ENCODE peak calls at places on chromosomes 11 and 22, in eight cellular contexts. M is PC-9, Y is mammary epithelial cell, A is MM.1S, Z is H1, U is PC-3, B is fibroblast of lung, E is neural progenitor cell. R is an unnamed sample.

GRCh38 chr11:94635072-94635471 is 67.9 kb downstream of the PIWIL4 start:
- DNase-seq in Y (no peak), M (peak), E (no peak), B (no peak), U (no peak), A (no peak), Z (no peak), R (no peak)

GRCh38 chr11:98564881-98565280 is 455.9 kb upstream of the CNTN5 start:
- DNase-seq in U (no peak), Z (no peak), M (no peak), E (no peak), A (no peak), B (no peak), Y (no peak), R (no peak)

GRCh38 chr11:67632175-67632981 is 2.6 kb upstream of the NUDT8 start:
- DNase-seq in Y (no peak), U (peak), E (no peak), Z (no peak), A (no peak), B (no peak), M (no peak), R (no peak)

GRCh38 chr22:38040953-38041759 is 16.0 kb upstream of the PICK1 start:
- DNase-seq in Z (no peak), B (no peak), Y (no peak), U (no peak), A (no peak), E (no peak), M (no peak), R (no peak)

GRCh38 chr11:126317681-126318641 is 14.1 kb downstream of the DCPS start:
- DNase-seq in M (no peak), E (no peak), U (no peak), B (peak), A (peak), Y (peak), Z (no peak), R (no peak)

GRCh38 chr11:19711911-19712280 is 741 bp upstream of the NAV2 start:
- DNase-seq in Y (peak), M (no peak), B (no peak), E (peak), A (peak), Z (no peak), U (no peak), R (no peak)

GRCh38 chr11:8059571-8060011 is 21.4 kb upstream of the TUB start:
- DNase-seq in B (no peak), E (no peak), A (no peak), U (no peak), Z (no peak), Y (no peak), M (no peak), R (no peak)

GRCh38 chr11:73507086-73507485 is 90.8 kb downstream of the FAM168A start:
- DNase-seq in U (no peak), E (no peak), Y (no peak), Z (no peak), M (no peak), A (no peak), B (no peak), R (no peak)

GRCh38 chr11:63918576-63919171 is 1.7 kb upstream of the RCOR2 start:
- DNase-seq in U (no peak), E (peak), M (peak), Z (no peak), Y (no peak), A (no peak), B (peak), R (peak)

GRCh38 chr11:126968915-126969314 is 31.7 kb downstream of the KIRREL3 start:
- DNase-seq in B (no peak), Z (peak), E (peak), U (no peak), Y (no peak), M (no peak), A (peak), R (no peak)

GRCh38 chr22:33476716-33477115 is 418.5 kb upstream of the SYN3 start:
- DNase-seq in B (peak), E (no peak), M (peak), U (peak), Z (no peak), A (no peak), Y (peak), R (no peak)

GRCh38 chr11:94771390-94771789 is 3.2 kb downstream of the AMOTL1 start:
- DNase-seq in U (peak), B (no peak), Z (no peak), Y (peak), M (peak), E (no peak), A (no peak), R (no peak)

GRCh38 chr22:49992921-49993648 is 19.5 kb downstream of the IL17REL start:
- DNase-seq in Y (peak), U (peak), B (peak), Z (no peak), M (peak), E (peak), A (peak), R (peak)

GRCh38 chr11:95097209-95097608 is 7.6 kb downstream of the ENDOD1 start:
- DNase-seq in M (no peak), Z (no peak), A (no peak), Y (no peak), U (no peak), E (no peak), B (no peak), R (no peak)

GRCh38 chr22:42966389-42966998 is 48.5 kb downstream of the PACSIN2 start:
- DNase-seq in A (no peak), M (no peak), U (no peak), B (no peak), Y (no peak), Z (no peak), E (no peak), R (peak)

GRCh38 chr22:21975273-21975672 is 7.3 kb downstream of the TOP3B start:
- DNase-seq in Y (no peak), M (no peak), E (no peak), B (no peak), A (no peak), Z (no peak), U (no peak), R (peak)

DNA sequence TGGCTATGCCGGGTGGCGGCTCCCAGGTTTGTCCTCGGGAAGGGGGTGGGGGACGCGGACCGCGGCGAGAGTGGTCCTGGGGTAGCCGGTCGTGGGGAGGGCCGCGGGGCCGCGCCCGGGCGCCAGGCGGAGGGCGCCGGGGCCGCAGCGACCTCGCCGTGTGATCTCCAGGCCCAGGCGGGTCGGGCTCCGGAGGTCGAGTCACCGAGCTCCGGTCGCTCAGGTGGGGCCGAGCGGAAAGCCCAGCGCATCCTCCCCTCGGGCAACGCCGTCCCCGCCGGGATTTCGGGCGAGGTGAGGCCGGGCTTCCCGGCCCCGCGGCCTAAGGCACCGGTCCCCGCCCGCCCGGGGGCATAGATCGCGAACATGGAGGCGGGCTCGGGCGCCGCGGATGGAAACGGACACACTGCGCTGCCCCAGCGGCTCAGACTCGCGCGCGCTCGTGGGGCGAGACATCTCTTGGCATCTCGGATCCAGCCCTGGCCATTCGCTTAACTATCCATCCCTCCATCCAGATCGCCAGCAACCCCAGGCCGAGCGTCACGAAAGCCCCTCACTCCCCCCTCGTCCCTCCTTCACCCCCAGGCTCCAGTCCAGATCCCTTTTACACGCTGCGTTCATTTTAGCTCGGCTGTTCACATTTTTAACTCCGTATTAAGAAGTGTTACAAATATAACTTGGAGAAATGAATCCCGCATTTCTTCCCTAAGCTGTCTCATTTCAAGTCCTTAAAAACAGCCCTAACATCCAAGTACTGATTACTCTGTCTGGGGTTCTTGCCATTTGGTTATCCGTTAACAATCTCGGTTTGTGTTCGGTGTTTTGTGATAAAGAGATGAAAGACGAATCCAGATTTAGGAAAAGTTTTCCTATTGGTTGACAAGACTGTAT is 460 bp downstream of the ZC3H12C start:
- DNase-seq in U (peak), E (peak), Z (no peak), Y (peak), A (peak), B (peak), M (peak), R (peak)
- H3K4me3 ChIP-seq in U (peak), E (peak), Z (peak), Y (peak), A (peak), B (peak), M (peak), R (peak)

GRCh38 chr11:88169481-88169880 is 5.8 kb downstream of the RAB38 start:
- DNase-seq in Z (no peak), M (no peak), B (peak), E (no peak), Y (peak), U (no peak), A (no peak), R (no peak)

GRCh38 chr11:88170680-88171079 is 4.6 kb downstream of the RAB38 start:
- DNase-seq in M (no peak), Y (no peak), Z (no peak), U (no peak), B (no peak), E (no peak), A (no peak), R (no peak)

GRCh38 chr11:88174627-88175003 is 628 bp downstream of the RAB38 start:
- DNase-seq in B (peak), Y (peak), E (peak), Z (peak), A (no peak), U (peak), M (peak), R (peak)

GRCh38 chr11:88169881-88170280 is 5.4 kb downstream of the RAB38 start:
- DNase-seq in M (no peak), A (no peak), B (no peak), E (no peak), Y (peak), Z (no peak), U (no peak), R (no peak)

DNA sequence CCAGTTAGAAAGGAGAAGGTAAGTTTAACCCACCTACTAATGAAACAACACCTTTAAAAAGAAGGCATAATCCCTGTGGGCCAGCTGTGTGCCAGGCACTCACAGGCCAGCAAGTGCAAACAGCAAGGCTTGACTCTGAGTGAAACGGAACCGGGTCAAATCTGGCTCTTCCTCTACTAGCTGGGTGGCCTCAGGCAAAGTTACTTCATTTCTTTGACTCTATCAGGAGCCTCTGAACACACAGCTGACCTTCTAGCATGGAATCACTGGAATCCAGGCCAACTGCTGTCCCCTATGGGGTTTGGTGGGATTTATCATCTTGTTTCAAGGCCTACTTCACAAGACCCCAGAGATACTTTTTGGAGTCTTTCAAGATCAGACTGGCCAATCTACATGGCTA is 3.3 kb downstream of the RAB38 start:
- DNase-seq in E (no peak), A (no peak), Y (no peak), M (no peak), Z (no peak), U (no peak), B (no peak), R (no peak)
- TF ChIP-seq CTCF in E (no peak), A (no peak), Y (no peak), M (no peak), Z (no peak), U (no peak), B (no peak), R (no peak)

DNA sequence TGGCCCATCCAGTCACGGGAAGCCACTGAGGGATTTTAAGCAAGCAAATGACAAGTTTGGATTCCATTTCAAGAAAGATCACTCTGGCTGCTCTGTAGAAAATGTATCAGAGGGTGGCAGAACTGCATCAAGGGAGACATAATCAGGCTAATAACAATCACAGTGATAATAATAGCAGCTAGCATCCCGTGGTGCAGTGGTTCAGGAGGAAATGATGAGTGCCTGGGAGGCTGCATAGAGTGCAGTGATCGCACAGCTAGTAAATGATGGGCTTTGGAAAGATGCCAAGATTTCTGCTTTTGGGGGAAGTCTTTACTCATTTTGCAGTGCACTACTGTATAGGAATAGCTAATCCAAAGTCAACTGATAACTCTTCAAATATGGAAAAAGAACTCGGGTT is 35.8 kb downstream of the TNRC6B start:
- DNase-seq in M (no peak), Y (no peak), A (no peak), B (no peak), U (no peak), E (no peak), Z (no peak), R (peak)
- TF ChIP-seq EZH2 in M (no peak), Y (no peak), A (no peak), B (no peak), U (no peak), E (no peak), Z (no peak), R (no peak)

DNA sequence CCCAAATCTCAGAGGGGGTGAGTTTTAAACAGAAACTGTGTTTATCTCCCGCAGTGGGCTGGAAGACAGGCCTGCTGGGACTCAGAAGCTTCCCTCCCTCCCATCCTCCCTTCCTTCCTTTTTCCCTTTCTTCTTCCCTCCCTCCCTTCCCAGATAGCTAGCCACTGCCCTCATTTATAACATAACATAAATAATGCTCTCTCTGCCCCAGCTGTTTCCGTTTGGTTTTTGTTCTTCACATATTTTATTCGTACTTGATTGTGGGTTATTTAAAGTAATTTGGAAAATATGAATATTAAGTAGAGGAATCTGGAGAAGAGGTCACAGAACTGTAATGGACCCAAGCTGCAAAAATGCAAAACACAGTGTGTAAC is 140.9 kb downstream of the TEAD1 start:
- DNase-seq in B (no peak), U (no peak), Z (no peak), E (no peak), M (no peak), A (no peak), Y (no peak), R (no peak)
- H3K4me3 ChIP-seq in B (no peak), U (no peak), Z (no peak), E (no peak), M (no peak), A (peak), Y (no peak), R (peak)

GRCh38 chr11:133619397-133619796 is 87.1 kb upstream of the OPCML start:
- DNase-seq in Z (no peak), B (no peak), A (no peak), Y (no peak), U (no peak), E (peak), M (no peak), R (no peak)
- TF ChIP-seq CTCF in Z (peak), B (no peak), A (no peak), Y (no peak), U (no peak), E (no peak), M (no peak), R (no peak)

DNA sequence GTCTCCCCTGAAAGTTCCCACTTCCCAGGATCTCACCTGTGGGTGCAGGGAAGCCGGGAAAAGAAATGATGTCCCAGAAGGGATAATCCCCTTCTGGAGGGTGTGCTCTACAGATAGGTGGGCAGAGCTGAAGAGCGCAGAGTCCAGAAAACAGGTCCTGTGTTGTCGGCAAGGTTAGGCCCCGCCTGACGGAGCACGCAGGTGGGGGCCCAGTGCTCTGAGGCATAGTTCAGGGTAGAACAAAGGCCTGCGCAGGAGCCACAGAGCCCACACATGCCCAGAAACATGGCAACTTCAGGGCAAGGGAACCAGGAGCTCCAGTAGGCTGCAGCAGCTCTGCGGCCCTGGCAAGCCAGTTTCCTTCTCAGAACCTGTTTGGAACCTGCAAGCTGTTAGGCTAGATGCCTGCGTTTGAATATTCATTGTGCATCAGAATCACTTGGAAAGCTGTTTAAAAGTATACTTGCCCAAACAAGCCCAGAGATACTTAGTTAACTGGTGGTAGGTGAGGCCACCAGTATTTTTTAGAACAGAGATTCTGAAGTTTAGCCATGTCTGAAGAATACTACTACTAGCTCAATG is 386.6 kb downstream of the BUD13 start:
- DNase-seq in U (no peak), Z (no peak), E (no peak), M (no peak), A (no peak), B (no peak), Y (peak), R (no peak)
- TF ChIP-seq EZH2 in U (no peak), Z (no peak), E (no peak), M (no peak), A (no peak), B (no peak), Y (no peak), R (no peak)

DNA sequence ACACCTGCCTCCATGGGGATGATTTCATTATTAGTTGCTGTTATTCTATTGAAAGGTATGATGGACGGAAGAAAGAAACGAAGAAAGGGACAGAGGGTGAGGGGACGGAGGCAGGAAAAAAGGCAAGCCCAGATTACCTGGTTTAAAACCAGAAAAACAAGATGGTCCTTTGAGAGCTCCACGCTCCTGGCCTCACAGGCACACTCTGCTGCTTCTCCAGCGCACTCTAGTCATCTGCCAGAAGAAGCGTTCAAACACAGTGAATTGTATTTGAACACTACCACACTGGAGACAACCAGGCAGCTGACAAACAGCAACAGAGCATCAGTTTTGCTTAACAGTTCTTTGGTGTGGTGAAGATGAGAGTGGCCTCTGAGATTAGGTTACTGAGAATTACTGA is 216.9 kb downstream of the CADM1 start:
- DNase-seq in A (no peak), U (no peak), M (no peak), E (no peak), B (no peak), Z (no peak), Y (no peak), R (no peak)
- H3K4me3 ChIP-seq in A (no peak), U (no peak), M (no peak), E (no peak), B (no peak), Z (no peak), Y (no peak), R (no peak)

GRCh38 chr11:32960553-32961164 is 55.0 kb upstream of the DEPDC7 start:
- DNase-seq in M (peak), A (peak), U (peak), Z (no peak), E (peak), B (peak), Y (peak), R (peak)
- TF ChIP-seq CTCF in M (peak), A (peak), U (peak), Z (peak), E (peak), B (no peak), Y (peak), R (peak)

GRCh38 chr11:32433249-32434115 is 1.9 kb downstream of the WT1 start:
- DNase-seq in M (no peak), U (no peak), B (no peak), E (peak), Y (no peak), Z (no peak), A (no peak), R (no peak)
- TF ChIP-seq EZH2 in M (no peak), U (no peak), B (peak), E (peak), Y (peak), Z (peak), A (no peak), R (no peak)

GRCh38 chr11:1916986-1917522 is 2.4 kb upstream of the TNNT3 start:
- DNase-seq in Y (no peak), U (no peak), A (no peak), M (no peak), B (no peak), E (no peak), Z (no peak), R (no peak)

GRCh38 chr11:1918436-1919315 is 827 bp upstream of the TNNT3 start:
- DNase-seq in B (no peak), E (no peak), M (no peak), A (no peak), U (no peak), Y (no peak), Z (no peak), R (no peak)

GRCh38 chr11:1917523-1918435 is 1.7 kb upstream of the TNNT3 start:
- DNase-seq in U (no peak), Y (no peak), M (no peak), E (peak), B (no peak), Z (no peak), A (no peak), R (no peak)

GRCh38 chr11:1915795-1916131 is 3.7 kb upstream of the TNNT3 start:
- DNase-seq in U (no peak), B (no peak), A (no peak), Z (no peak), E (no peak), Y (no peak), M (no peak), R (no peak)

GRCh38 chr11:1916132-1916985 is 3.1 kb upstream of the TNNT3 start:
- DNase-seq in M (no peak), U (no peak), A (no peak), B (no peak), Y (no peak), Z (no peak), E (no peak), R (no peak)
- H3K4me3 ChIP-seq in M (no peak), U (no peak), A (no peak), B (no peak), Y (no peak), Z (no peak), E (no peak), R (no peak)